ENCODE peak calls at places on chromosomes 4 and X, in eight cellular contexts. K, Z, R, Y, P, L, V and A are unnamed samples.

GRCh38 chrX:6226053-6226645 is 2.5 kb downstream of the NLGN4X start:
- DNase-seq in K (no peak), Z (peak; percentile 23), R (no peak), Y (no peak), P (no peak), L (no peak), V (peak; percentile 44), A (peak; percentile 61)

GRCh38 chr4:6999172-7000086 is 43.7 kb upstream of the TADA2B start:
- DNase-seq in K (no peak), Z (no peak), R (peak; percentile 73), Y (no peak), P (peak; percentile 83), L (no peak), V (no peak), A (no peak)

GRCh38 chr4:55757356-55758024 is 62.1 kb upstream of the EXOC1L start:
- DNase-seq in K (no peak), Z (no peak), R (no peak), Y (no peak), P (no peak), L (no peak), V (no peak), A (no peak)

GRCh38 chr4:10055871-10056270 is 34.6 kb upstream of the SLC2A9 start:
- DNase-seq in K (no peak), Z (no peak), R (no peak), Y (peak; percentile 20), P (no peak), L (no peak), V (no peak), A (no peak)

GRCh38 chr4:168710353-168710946 is 213.6 kb downstream of the PALLD start:
- DNase-seq in K (peak; percentile 58), Z (peak; percentile 79), R (no peak), Y (peak; percentile 79), P (peak; percentile 48), L (peak; percentile 39), V (no peak), A (no peak)

GRCh38 chr4:113945906-113946305 is 33.5 kb downstream of the ARSJ start:
- DNase-seq in K (no peak), Z (peak; percentile 56), R (no peak), Y (peak; percentile 71), P (peak; percentile 50), L (no peak), V (no peak), A (no peak)

GRCh38 chr4:182874946-182875345 is 42.2 kb downstream of the DCTD start:
- DNase-seq in K (no peak), Z (no peak), R (no peak), Y (no peak), P (no peak), L (no peak), V (no peak), A (no peak)

GRCh38 chr4:82201805-82202636 is 171.8 kb downstream of the HNRNPD start:
- DNase-seq in K (peak; percentile 57), Z (peak; percentile 32), R (no peak), Y (peak; percentile 27), P (peak; percentile 57), L (no peak), V (peak; percentile 68), A (no peak)

GRCh38 chr4:47954679-47955078 is 40.3 kb upstream of the NFXL1 start:
- DNase-seq in K (no peak), Z (no peak), R (no peak), Y (no peak), P (no peak), L (no peak), V (no peak), A (no peak)

GRCh38 chr4:128177376-128177959 is 110.1 kb downstream of the PGRMC2 start:
- DNase-seq in K (no peak), Z (no peak), R (no peak), Y (no peak), P (no peak), L (no peak), V (no peak), A (no peak)

GRCh38 chr4:89290727-89291126 is 16.9 kb downstream of the GPRIN3 start:
- DNase-seq in K (peak; percentile 13), Z (no peak), R (no peak), Y (no peak), P (no peak), L (no peak), V (no peak), A (no peak)

GRCh38 chr4:152936446-152937279 is 540 bp downstream of the FHDC1 start:
- DNase-seq in K (peak; percentile 25), Z (peak; percentile 58), R (no peak), Y (peak; percentile 16), P (peak; percentile 21), L (no peak), V (peak; percentile 35), A (no peak)

GRCh38 chr4:122765702-122766352 is 33.3 kb downstream of the BBS12 start:
- DNase-seq in K (no peak), Z (peak; percentile 92), R (no peak), Y (peak; percentile 91), P (peak; percentile 58), L (no peak), V (no peak), A (no peak)

GRCh38 chr4:20418865-20419451 is 167.3 kb downstream of the SLIT2 start:
- DNase-seq in K (peak; percentile 25), Z (peak; percentile 82), R (no peak), Y (peak; percentile 79), P (peak; percentile 57), L (peak; percentile 32), V (no peak), A (no peak)

GRCh38 chrX:92209936-92210335 is 430.8 kb downstream of the PCDH11X start:
- DNase-seq in K (no peak), Z (no peak), R (no peak), Y (no peak), P (no peak), L (no peak), V (no peak), A (no peak)

GRCh38 chrX:21948897-21949578 is 8.5 kb downstream of the SMS start:
- DNase-seq in K (no peak), Z (no peak), R (no peak), Y (no peak), P (no peak), L (no peak), V (no peak), A (no peak)

GRCh38 chr4:107034091-107034698 is 1.9 kb downstream of the DKK2 start:
- DNase-seq in K (no peak), Z (peak; percentile 82), R (no peak), Y (no peak), P (no peak), L (no peak), V (peak; percentile 70), A (no peak)

GRCh38 chrX:39145859-39146258 is 344.6 kb downstream of the MID1IP1 start:
- DNase-seq in K (no peak), Z (no peak), R (no peak), Y (no peak), P (no peak), L (no peak), V (no peak), A (no peak)

GRCh38 chrX:39152106-39152649 is 350.9 kb downstream of the MID1IP1 start:
- DNase-seq in K (peak; percentile 41), Z (peak; percentile 2), R (no peak), Y (no peak), P (peak; percentile 33), L (no peak), V (peak; percentile 68), A (no peak)

GRCh38 chrX:39150210-39150609 is 349.0 kb downstream of the MID1IP1 start:
- DNase-seq in K (no peak), Z (no peak), R (no peak), Y (no peak), P (no peak), L (no peak), V (no peak), A (no peak)

GRCh38 chrX:39149761-39150160 is 348.5 kb downstream of the MID1IP1 start:
- DNase-seq in K (peak; percentile 77), Z (peak; percentile 74), R (peak; percentile 43), Y (peak; percentile 40), P (peak; percentile 64), L (peak; percentile 4), V (peak; percentile 64), A (peak; percentile 76)

DNA sequence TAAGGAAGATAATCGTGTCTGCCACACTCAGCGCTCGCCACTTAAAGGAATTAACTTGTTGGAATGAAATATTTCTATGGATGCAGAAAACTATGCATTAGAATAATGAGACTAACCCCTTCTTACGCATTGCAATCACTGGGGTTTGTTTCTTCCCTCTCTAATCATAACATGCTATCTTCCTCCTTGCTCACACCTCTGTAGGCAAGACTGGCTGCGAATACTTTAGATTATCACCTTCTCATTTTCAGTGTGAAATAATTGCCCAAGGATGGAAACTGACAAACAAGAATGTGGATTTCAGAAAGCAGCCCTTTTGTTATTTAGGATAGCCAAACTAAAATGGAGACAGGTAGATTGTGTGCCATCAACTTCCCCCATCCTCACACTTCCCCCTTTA is 349.4 kb downstream of the MID1IP1 start:
- DNase-seq in K (no peak), Z (no peak), R (no peak), Y (no peak), P (no peak), L (no peak), V (no peak), A (no peak)
- TF ChIP-seq CTCF in K (no peak), Z (no peak), R (no peak), Y (no peak), P (no peak), L (no peak), V (no peak), A (no peak)

GRCh38 chr4:189809885-189810284 is 130.8 kb upstream of the FRG1 start:
- DNase-seq in K (no peak), Z (no peak), R (no peak), Y (no peak), P (no peak), L (no peak), V (no peak), A (no peak)
- TF ChIP-seq CTCF in K (no peak), Z (no peak), R (no peak), Y (no peak), P (no peak), L (no peak), V (no peak), A (no peak)

GRCh38 chr4:109803924-109804571 is 2.2 kb upstream of the CFI start:
- DNase-seq in K (peak; percentile 54), Z (peak; percentile 64), R (no peak), Y (peak; percentile 37), P (peak; percentile 58), L (no peak), V (peak; percentile 31), A (no peak)
- TF ChIP-seq CTCF in K (peak; percentile 26), Z (peak; percentile 46), R (peak; percentile 33), Y (peak; percentile 43), P (peak; percentile 68), L (no peak), V (no peak), A (no peak)

DNA sequence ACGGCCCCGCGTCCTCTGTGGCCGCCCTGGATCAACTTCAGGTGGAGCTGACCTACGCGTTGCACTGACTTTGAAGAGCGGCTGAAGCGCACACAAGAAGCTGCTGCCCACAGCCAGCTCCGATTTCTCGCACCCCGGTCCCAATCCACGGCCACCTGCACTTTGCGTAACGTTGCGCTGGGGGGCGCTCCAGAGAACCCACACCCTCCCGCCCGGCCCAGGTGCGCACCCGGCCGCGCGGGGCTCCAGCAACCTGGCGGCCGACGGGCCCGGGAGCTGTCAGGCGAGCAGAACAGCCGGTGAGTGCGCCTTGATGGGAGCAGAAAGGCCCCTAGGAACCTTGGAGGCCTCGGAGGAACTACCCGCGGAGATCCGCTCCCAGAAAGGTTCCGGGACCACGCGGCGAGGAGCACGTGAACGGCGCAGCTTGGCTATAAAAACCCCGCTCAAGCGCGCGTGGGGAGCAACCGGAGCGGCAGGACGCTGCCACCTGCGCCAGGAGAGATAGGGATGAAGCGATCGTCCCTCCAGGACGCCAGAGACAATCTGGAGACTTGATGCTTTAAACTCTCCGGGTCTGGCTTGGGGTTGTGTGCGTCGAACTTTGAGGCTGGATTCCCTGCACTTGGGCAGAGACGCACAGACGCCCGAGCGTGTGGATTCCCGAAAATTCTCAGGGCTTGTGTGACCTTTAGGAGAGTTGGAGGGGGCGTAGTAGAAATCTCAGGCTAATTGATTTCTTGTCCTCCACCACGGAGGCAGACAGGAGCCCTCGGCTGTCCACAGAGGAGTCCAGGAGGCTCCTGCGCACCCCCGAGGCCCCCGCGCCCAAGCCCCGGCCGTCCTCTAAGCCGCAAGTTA is 591 bp upstream of the NWD2 start:
- DNase-seq in K (no peak), Z (peak; percentile 7), R (no peak), Y (no peak), P (no peak), L (no peak), V (peak; percentile 31), A (peak; percentile 38)
- TF ChIP-seq CTCF in K (no peak), Z (no peak), R (no peak), Y (no peak), P (no peak), L (no peak), V (peak; percentile 73), A (no peak)